ENCODE peak calls at places on chromosomes 4 and X, in ten cellular contexts. F is dermis blood vessel endothelial cell; X is stimulated activated naive B cell treated with anti-CD40 and anti-IgM and Interleukin-4, amounts not matched to agents 10 μg/mL and 1 μg/mL and 100 μg/mL, for 72 hours; A is fibroblast of the conjunctiva; N is GM13977; U is left colon; R is neural progenitor cell; P is renal cortical epithelial cell; K is H7; D is activated naive CD4-positive, alpha-beta T cell. H is an unnamed sample.

GRCh38 chr4:73869130-73870055 is at the start of gene CXCL1:
- DNase-seq in X (no peak), U (peak), F (peak), A (no peak), K (peak), N (no peak), D (no peak), R (peak), P (peak), H (no peak)

GRCh38 chr4:141215030-141215429 is 5.7 kb upstream of the ZNF330 start:
- DNase-seq in X (no peak), F (no peak), U (no peak), K (no peak), N (no peak), D (no peak), P (no peak), A (no peak), R (no peak), H (no peak)

GRCh38 chr4:13989496-13989895 is 362.0 kb upstream of the BOD1L1 start:
- DNase-seq in N (no peak), K (no peak), A (no peak), U (no peak), F (no peak), P (peak), R (no peak), X (no peak), D (no peak), H (no peak)

GRCh38 chr4:173367946-173368345 is 2.8 kb upstream of the SAP30 start:
- DNase-seq in F (peak), A (no peak), D (no peak), P (no peak), X (no peak), K (no peak), U (no peak), R (no peak), N (no peak), H (no peak)

GRCh38 chr4:186037692-186038658 is 31.0 kb upstream of the TLR3 start:
- DNase-seq in R (peak), P (peak), U (no peak), A (peak), N (peak), X (no peak), F (peak), K (peak), D (no peak), H (no peak)

GRCh38 chr4:123107444-123108252 is 185.3 kb upstream of the NUDT6 start:
- DNase-seq in U (no peak), K (peak), N (no peak), X (no peak), R (no peak), A (no peak), F (no peak), P (no peak), D (no peak), H (no peak)

GRCh38 chr4:184437988-184438774 is 36.2 kb downstream of the IRF2 start:
- DNase-seq in X (no peak), K (no peak), U (no peak), N (no peak), P (no peak), D (no peak), A (no peak), R (no peak), F (peak), H (no peak)

GRCh38 chr4:158133551-158133950 is 39.3 kb downstream of the GASK1B start:
- DNase-seq in A (no peak), N (no peak), X (no peak), P (no peak), D (no peak), R (no peak), U (no peak), F (no peak), K (no peak), H (no peak)

GRCh38 chr4:7763788-7764187 is 175.9 kb downstream of the AFAP1 start:
- DNase-seq in A (no peak), F (peak), P (peak), R (no peak), D (no peak), X (no peak), K (no peak), U (no peak), N (no peak), H (no peak)

GRCh38 chrX:118520206-118520857 is 24.7 kb downstream of the DOCK11 start:
- DNase-seq in K (no peak), U (no peak), D (no peak), N (no peak), R (no peak), P (no peak), A (peak), F (no peak), X (no peak), H (no peak)

GRCh38 chr4:166259081-166259480 is 386.0 kb downstream of the TLL1 start:
- DNase-seq in R (no peak), U (no peak), F (no peak), K (no peak), X (no peak), P (no peak), N (no peak), A (no peak), D (no peak), H (no peak)